ENCODE peak calls at places on chromosomes 12 and 14, in eight cellular contexts. One of them, this sample, is unnamed.

GRCh38 chr14:94217116-94217515 is 43.0 kb downstream of the PPP4R4 start:
- DNase-seq in Panc1: no peak
- DNase-seq in mammary epithelial cell: no peak
- DNase-seq in HCT116: no peak
- DNase-seq in Peyer's patch: no peak
- DNase-seq in coronary artery: no peak
- DNase-seq in cardiac muscle cell: no peak
- DNase-seq in sigmoid colon: no peak
- DNase-seq in this sample: no peak

GRCh38 chr12:10170199-10170598 is 1.7 kb downstream of the OLR1 start:
- DNase-seq in Panc1: no peak
- DNase-seq in mammary epithelial cell: peak; percentile 63
- DNase-seq in HCT116: no peak
- DNase-seq in Peyer's patch: no peak
- DNase-seq in coronary artery: no peak
- DNase-seq in cardiac muscle cell: no peak
- DNase-seq in sigmoid colon: no peak
- DNase-seq in this sample: no peak

GRCh38 chr12:52063986-52064649 is 5.7 kb upstream of the ATG101 start:
- DNase-seq in Panc1: no peak
- DNase-seq in mammary epithelial cell: no peak
- DNase-seq in HCT116: no peak
- DNase-seq in Peyer's patch: no peak
- DNase-seq in coronary artery: peak; percentile 90
- DNase-seq in cardiac muscle cell: no peak
- DNase-seq in sigmoid colon: peak; percentile 90
- DNase-seq in this sample: no peak

GRCh38 chr12:46005151-46005797 is 14.9 kb upstream of the SCAF11 start:
- DNase-seq in Panc1: no peak
- DNase-seq in mammary epithelial cell: no peak
- DNase-seq in HCT116: no peak
- DNase-seq in Peyer's patch: no peak
- DNase-seq in coronary artery: no peak
- DNase-seq in cardiac muscle cell: no peak
- DNase-seq in sigmoid colon: no peak
- DNase-seq in this sample: no peak

GRCh38 chr14:38187475-38187874 is 20.2 kb upstream of the SSTR1 start:
- DNase-seq in Panc1: no peak
- DNase-seq in mammary epithelial cell: no peak
- DNase-seq in HCT116: no peak
- DNase-seq in Peyer's patch: no peak
- DNase-seq in coronary artery: no peak
- DNase-seq in cardiac muscle cell: no peak
- DNase-seq in sigmoid colon: no peak
- DNase-seq in this sample: no peak

GRCh38 chr12:132872073-132872855 is 15.1 kb downstream of the CHFR start:
- DNase-seq in Panc1: no peak
- DNase-seq in mammary epithelial cell: no peak
- DNase-seq in HCT116: no peak
- DNase-seq in Peyer's patch: no peak
- DNase-seq in coronary artery: no peak
- DNase-seq in cardiac muscle cell: no peak
- DNase-seq in sigmoid colon: no peak
- DNase-seq in this sample: no peak

GRCh38 chr14:98951521-98952152 is 320.4 kb downstream of the BCL11B start:
- DNase-seq in Panc1: no peak
- DNase-seq in mammary epithelial cell: no peak
- DNase-seq in HCT116: no peak
- DNase-seq in Peyer's patch: no peak
- DNase-seq in coronary artery: no peak
- DNase-seq in cardiac muscle cell: no peak
- DNase-seq in sigmoid colon: peak; percentile 37
- DNase-seq in this sample: no peak

GRCh38 chr12:111429760-111430417 is 24.2 kb downstream of the SH2B3 start:
- DNase-seq in Panc1: no peak
- DNase-seq in mammary epithelial cell: no peak
- DNase-seq in HCT116: no peak
- DNase-seq in Peyer's patch: peak; percentile 51
- DNase-seq in coronary artery: no peak
- DNase-seq in cardiac muscle cell: no peak
- DNase-seq in sigmoid colon: no peak
- DNase-seq in this sample: no peak

GRCh38 chr12:97602315-97602714 is 139.7 kb downstream of the RMST start:
- DNase-seq in Panc1: no peak
- DNase-seq in mammary epithelial cell: no peak
- DNase-seq in HCT116: no peak
- DNase-seq in Peyer's patch: no peak
- DNase-seq in coronary artery: no peak
- DNase-seq in cardiac muscle cell: no peak
- DNase-seq in sigmoid colon: no peak
- DNase-seq in this sample: no peak

GRCh38 chr12:117318591-117318990 is 42.8 kb downstream of the NOS1 start:
- DNase-seq in Panc1: no peak
- DNase-seq in mammary epithelial cell: no peak
- DNase-seq in HCT116: no peak
- DNase-seq in Peyer's patch: no peak
- DNase-seq in coronary artery: no peak
- DNase-seq in cardiac muscle cell: no peak
- DNase-seq in sigmoid colon: no peak
- DNase-seq in this sample: peak; percentile 25

GRCh38 chr12:113889076-113889475 is 77.0 kb downstream of the RBM19 start:
- DNase-seq in Panc1: no peak
- DNase-seq in mammary epithelial cell: peak; percentile 55
- DNase-seq in HCT116: no peak
- DNase-seq in Peyer's patch: no peak
- DNase-seq in coronary artery: no peak
- DNase-seq in cardiac muscle cell: no peak
- DNase-seq in sigmoid colon: no peak
- DNase-seq in this sample: no peak

GRCh38 chr14:72679591-72680151 is 214.2 kb downstream of the DPF3 start:
- DNase-seq in Panc1: no peak
- DNase-seq in mammary epithelial cell: no peak
- DNase-seq in HCT116: no peak
- DNase-seq in Peyer's patch: no peak
- DNase-seq in coronary artery: no peak
- DNase-seq in cardiac muscle cell: no peak
- DNase-seq in sigmoid colon: no peak
- DNase-seq in this sample: no peak

GRCh38 chr12:127342861-127343260 is 924.1 kb upstream of the TMEM132C start:
- DNase-seq in Panc1: no peak
- DNase-seq in mammary epithelial cell: no peak
- DNase-seq in HCT116: no peak
- DNase-seq in Peyer's patch: no peak
- DNase-seq in coronary artery: no peak
- DNase-seq in cardiac muscle cell: no peak
- DNase-seq in sigmoid colon: no peak
- DNase-seq in this sample: no peak

GRCh38 chr12:131137836-131138637 is 184.3 kb downstream of the ADGRD1 start:
- DNase-seq in Panc1: no peak
- DNase-seq in mammary epithelial cell: no peak
- DNase-seq in HCT116: no peak
- DNase-seq in Peyer's patch: no peak
- DNase-seq in coronary artery: peak; percentile 66
- DNase-seq in cardiac muscle cell: no peak
- DNase-seq in sigmoid colon: peak; percentile 64
- DNase-seq in this sample: no peak

DNA sequence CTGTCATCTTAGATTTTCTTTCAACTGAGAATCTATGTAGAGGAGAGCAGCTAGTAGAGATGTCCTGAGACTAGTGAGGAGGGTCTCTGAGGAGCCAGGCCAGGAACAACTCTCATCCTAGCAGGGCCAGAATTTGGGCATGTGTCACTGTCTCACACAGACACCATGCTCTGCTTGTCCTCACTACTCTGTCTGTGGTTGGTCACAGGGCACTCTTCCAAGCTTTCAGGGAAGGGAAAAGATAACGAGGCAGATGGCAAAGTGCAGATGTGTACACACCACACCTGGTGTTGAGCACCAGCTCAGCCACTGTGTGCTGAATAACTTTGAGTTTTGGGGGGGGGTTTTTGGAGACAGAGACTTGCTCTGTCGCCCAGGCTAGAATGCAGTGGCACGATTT is 2.5 kb downstream of the SSPN start:
- DNase-seq in Panc1: no peak
- DNase-seq in mammary epithelial cell: no peak
- DNase-seq in HCT116: no peak
- DNase-seq in Peyer's patch: no peak
- DNase-seq in coronary artery: no peak
- DNase-seq in cardiac muscle cell: no peak
- DNase-seq in sigmoid colon: no peak
- DNase-seq in this sample: no peak
- H3K27ac ChIP-seq in Panc1: peak overlapping the region; percentile 98
- H3K27ac ChIP-seq in mammary epithelial cell: no peak overlapping the region
- H3K27ac ChIP-seq in HCT116: no peak overlapping the region
- H3K27ac ChIP-seq in Peyer's patch: no peak overlapping the region
- H3K27ac ChIP-seq in coronary artery: peak overlapping the region; percentile 20
- H3K27ac ChIP-seq in cardiac muscle cell: no peak overlapping the region
- H3K27ac ChIP-seq in sigmoid colon: peak overlapping the region; percentile 94
- H3K27ac ChIP-seq in this sample: no peak overlapping the region

DNA sequence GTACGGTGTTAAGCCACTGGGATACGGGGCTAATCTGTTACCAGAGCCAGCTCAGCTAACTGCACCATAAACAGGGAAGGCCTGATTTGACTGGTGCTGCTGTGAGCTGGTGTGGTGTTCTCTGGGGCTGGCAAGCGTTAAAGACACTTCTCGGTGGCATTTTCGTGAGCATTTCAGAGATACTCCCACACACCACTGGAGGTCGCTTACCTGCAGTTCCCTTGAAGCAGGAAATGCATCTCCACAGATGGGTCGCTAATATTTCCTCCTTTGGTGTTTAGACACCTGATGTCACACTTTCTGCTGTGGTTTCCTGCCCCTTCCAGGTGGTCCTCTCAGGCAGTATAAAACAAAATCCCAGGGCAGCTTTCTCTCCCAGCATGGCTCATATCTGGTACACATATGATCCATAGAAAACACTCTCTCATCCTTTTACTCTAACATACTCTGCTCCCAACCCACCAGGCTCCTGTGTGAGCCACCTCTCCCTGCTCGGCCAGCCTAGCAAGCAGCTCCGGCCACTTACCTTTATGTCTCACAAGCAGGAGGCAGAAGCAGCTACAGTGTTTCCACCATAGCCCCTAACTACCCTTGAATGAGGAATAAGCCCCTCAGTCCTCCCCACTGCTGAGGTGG is 129.9 kb upstream of the GRIN2B start:
- DNase-seq in Panc1: peak; percentile 2
- DNase-seq in mammary epithelial cell: no peak
- DNase-seq in HCT116: peak; percentile 31
- DNase-seq in Peyer's patch: no peak
- DNase-seq in coronary artery: no peak
- DNase-seq in cardiac muscle cell: peak; percentile 44
- DNase-seq in sigmoid colon: no peak
- DNase-seq in this sample: no peak
- H3K27ac ChIP-seq in Panc1: no peak overlapping the region
- H3K27ac ChIP-seq in mammary epithelial cell: no peak overlapping the region
- H3K27ac ChIP-seq in HCT116: no peak overlapping the region
- H3K27ac ChIP-seq in Peyer's patch: no peak overlapping the region
- H3K27ac ChIP-seq in coronary artery: no peak overlapping the region
- H3K27ac ChIP-seq in cardiac muscle cell: no peak overlapping the region
- H3K27ac ChIP-seq in sigmoid colon: no peak overlapping the region
- H3K27ac ChIP-seq in this sample: no peak overlapping the region

DNA sequence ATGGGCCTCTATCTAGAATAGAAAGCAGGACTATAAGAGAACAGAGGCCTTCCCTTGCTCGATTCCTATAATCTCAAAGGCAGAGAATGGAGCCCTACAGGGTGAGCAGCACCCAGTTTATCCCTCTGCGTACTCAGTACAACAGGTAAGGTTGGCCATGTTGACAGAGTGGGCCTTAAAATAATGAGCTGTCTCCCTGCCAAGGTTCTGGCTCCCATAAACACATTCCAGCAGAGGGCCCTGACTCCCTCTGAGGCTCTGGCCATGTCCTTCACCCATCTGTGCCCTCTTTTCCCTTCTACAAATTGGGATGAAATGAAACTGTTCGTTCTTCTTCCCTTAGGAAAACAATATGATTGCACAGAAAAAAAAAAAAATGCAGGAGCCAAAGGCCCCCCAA is 16.9 kb upstream of the PNMA1 start:
- DNase-seq in Panc1: no peak
- DNase-seq in mammary epithelial cell: no peak
- DNase-seq in HCT116: no peak
- DNase-seq in Peyer's patch: no peak
- DNase-seq in coronary artery: no peak
- DNase-seq in cardiac muscle cell: no peak
- DNase-seq in sigmoid colon: no peak
- DNase-seq in this sample: peak; percentile 17
- H3K27ac ChIP-seq in Panc1: peak overlapping the region; percentile 51
- H3K27ac ChIP-seq in mammary epithelial cell: no peak overlapping the region
- H3K27ac ChIP-seq in HCT116: no peak overlapping the region
- H3K27ac ChIP-seq in Peyer's patch: no peak overlapping the region
- H3K27ac ChIP-seq in coronary artery: no peak overlapping the region
- H3K27ac ChIP-seq in cardiac muscle cell: no peak overlapping the region
- H3K27ac ChIP-seq in sigmoid colon: peak overlapping the region; percentile 96
- H3K27ac ChIP-seq in this sample: no peak overlapping the region

DNA sequence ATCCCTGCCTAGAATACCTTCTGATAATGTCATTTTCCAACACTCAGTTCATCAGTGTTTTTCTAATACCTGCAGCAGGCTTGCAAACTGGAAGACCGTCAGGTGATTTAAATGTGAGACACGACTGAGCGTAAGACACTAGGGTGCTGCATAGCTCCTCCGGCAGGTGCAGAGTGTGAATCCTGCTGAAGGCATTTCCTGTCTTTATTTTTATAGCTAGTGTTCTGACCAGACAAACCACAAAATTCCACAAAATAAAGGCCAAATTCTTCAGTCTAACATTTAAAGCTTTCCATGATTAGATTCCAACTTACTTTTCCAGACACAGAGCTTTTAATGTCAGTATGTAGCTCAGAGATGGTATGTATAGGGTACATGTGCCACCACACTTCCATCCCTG is 70.7 kb downstream of the BBS10 start:
- DNase-seq in Panc1: no peak
- DNase-seq in mammary epithelial cell: peak; percentile 61
- DNase-seq in HCT116: no peak
- DNase-seq in Peyer's patch: no peak
- DNase-seq in coronary artery: no peak
- DNase-seq in cardiac muscle cell: no peak
- DNase-seq in sigmoid colon: no peak
- DNase-seq in this sample: no peak
- H3K27ac ChIP-seq in Panc1: no peak overlapping the region
- H3K27ac ChIP-seq in mammary epithelial cell: no peak overlapping the region
- H3K27ac ChIP-seq in HCT116: no peak overlapping the region
- H3K27ac ChIP-seq in Peyer's patch: no peak overlapping the region
- H3K27ac ChIP-seq in coronary artery: no peak overlapping the region
- H3K27ac ChIP-seq in cardiac muscle cell: no peak overlapping the region
- H3K27ac ChIP-seq in sigmoid colon: no peak overlapping the region
- H3K27ac ChIP-seq in this sample: peak overlapping the region; percentile 45

DNA sequence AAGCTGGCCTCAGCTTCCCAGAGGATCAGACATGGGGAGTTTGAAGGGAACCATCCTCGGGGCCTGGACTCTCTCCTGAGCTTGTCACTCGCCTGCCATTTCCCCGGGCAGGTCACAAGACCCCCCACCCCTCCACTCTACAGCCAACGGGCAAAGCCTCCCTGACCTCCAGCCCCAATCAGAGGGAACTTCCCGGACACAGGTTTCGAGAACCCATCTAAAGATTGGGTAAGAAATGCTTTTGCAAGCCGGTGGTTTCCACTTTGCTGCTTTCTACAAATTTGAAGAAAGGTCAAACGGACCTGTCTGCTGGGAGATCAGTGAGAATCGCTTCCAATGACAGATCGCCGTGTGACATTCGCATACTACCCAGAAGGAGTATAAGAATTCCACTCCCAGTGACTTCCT is 89.6 kb downstream of the SCARB1 start:
- DNase-seq in Panc1: no peak
- DNase-seq in mammary epithelial cell: no peak
- DNase-seq in HCT116: no peak
- DNase-seq in Peyer's patch: no peak
- DNase-seq in coronary artery: no peak
- DNase-seq in cardiac muscle cell: no peak
- DNase-seq in sigmoid colon: no peak
- DNase-seq in this sample: no peak
- H3K27ac ChIP-seq in Panc1: no peak overlapping the region
- H3K27ac ChIP-seq in mammary epithelial cell: no peak overlapping the region
- H3K27ac ChIP-seq in HCT116: no peak overlapping the region
- H3K27ac ChIP-seq in Peyer's patch: no peak overlapping the region
- H3K27ac ChIP-seq in coronary artery: no peak overlapping the region
- H3K27ac ChIP-seq in cardiac muscle cell: no peak overlapping the region
- H3K27ac ChIP-seq in sigmoid colon: peak overlapping the region; percentile 39
- H3K27ac ChIP-seq in this sample: no peak overlapping the region

This sample was measured in upper lobe of right lung.